ENCODE peak calls at places on chromosome 21, in six cellular contexts. J is activated T-cell treated with anti-CD3 and anti-CD28 coated beads, Interleukin-2, amount 50 U/mL, for 24 hours; Z is activated naive CD4-positive, alpha-beta T cell; Q is fibroblast of mammary gland; M is NAMALWA; U is T-cell. D is an unnamed sample.

GRCh38 chr21:32136546-32136945 is 142.3 kb downstream of the MIS18A start:
- DNase-seq in J (no peak), Z (no peak), Q (no peak), M (no peak), U (no peak), D (no peak)

GRCh38 chr21:32626633-32627196 is 14.5 kb upstream of the CFAP298 start:
- DNase-seq in J (no peak), Z (no peak), Q (peak), M (no peak), U (no peak), D (no peak)

GRCh38 chr21:41868062-41868710 is 11.0 kb downstream of the PRDM15 start:
- DNase-seq in J (no peak), Z (no peak), Q (peak), M (peak), U (no peak), D (peak)

GRCh38 chr21:44002511-44002910 is 9.6 kb upstream of the TRAPPC10 start:
- DNase-seq in J (no peak), Z (no peak), Q (no peak), M (no peak), U (no peak), D (no peak)

GRCh38 chr21:44823179-44823654 is 5.4 kb upstream of the SUMO3 start:
- DNase-seq in J (no peak), Z (no peak), Q (no peak), M (no peak), U (no peak), D (no peak)

GRCh38 chr21:42490735-42491134 is 5.3 kb downstream of the RSPH1 start:
- DNase-seq in J (no peak), Z (no peak), Q (no peak), M (no peak), U (no peak), D (no peak)

GRCh38 chr21:29175408-29176147 is 45.1 kb downstream of the MAP3K7CL start:
- DNase-seq in J (no peak), Z (no peak), Q (peak), M (no peak), U (no peak), D (no peak)

GRCh38 chr21:26389971-26390641 is 183.0 kb downstream of the CYYR1 start:
- DNase-seq in J (no peak), Z (no peak), Q (peak), M (peak), U (no peak), D (peak)

GRCh38 chr21:18204931-18205330 is 39.7 kb upstream of the CHODL start:
- DNase-seq in J (no peak), Z (no peak), Q (no peak), M (peak), U (no peak), D (peak)

GRCh38 chr21:44511219-44511937 is 28.6 kb downstream of the KRTAP10-1 start:
- DNase-seq in J (no peak), Z (no peak), Q (no peak), M (peak), U (no peak), D (no peak)

GRCh38 chr21:38315155-38315554 is 58.4 kb downstream of the KCNJ15 start:
- DNase-seq in J (no peak), Z (no peak), Q (peak), M (no peak), U (no peak), D (no peak)

GRCh38 chr21:44949161-44950015 is 9.6 kb downstream of the SLX9 start:
- DNase-seq in J (peak), Z (peak), Q (peak), M (peak), U (peak), D (peak)

GRCh38 chr21:45447821-45448220 is 42.9 kb downstream of the COL18A1 start:
- DNase-seq in J (no peak), Z (no peak), Q (peak), M (no peak), U (no peak), D (no peak)

GRCh38 chr21:30146558-30147282 is 19.9 kb downstream of the CLDN17 start:
- DNase-seq in J (no peak), Z (no peak), Q (no peak), M (no peak), U (no peak), D (no peak)

GRCh38 chr21:36499578-36500471 is 19.9 kb upstream of the CLDN14 start:
- DNase-seq in J (no peak), Z (no peak), Q (peak), M (no peak), U (no peak), D (no peak)

GRCh38 chr21:34307991-34308532 is 55.7 kb upstream of the KCNE2 start:
- DNase-seq in J (no peak), Z (no peak), Q (no peak), M (no peak), U (no peak), D (no peak)

GRCh38 chr21:29130234-29130993 is at the start of gene MAP3K7CL:
- DNase-seq in J (no peak), Z (no peak), Q (peak), M (no peak), U (no peak), D (no peak)

GRCh38 chr21:34625194-34625593 is 10.3 kb upstream of the RCAN1 start:
- DNase-seq in J (no peak), Z (no peak), Q (no peak), M (no peak), U (no peak), D (no peak)

GRCh38 chr21:41933259-41934079 is 20.3 kb downstream of the C2CD2 start:
- DNase-seq in J (no peak), Z (no peak), Q (peak), M (no peak), U (no peak), D (no peak)

GRCh38 chr21:16241500-16241963 is 511.8 kb downstream of the USP25 start:
- DNase-seq in J (no peak), Z (no peak), Q (peak), M (no peak), U (no peak), D (no peak)

GRCh38 chr21:22395965-22396364 is 1397.8 kb downstream of the NCAM2 start:
- DNase-seq in J (no peak), Z (no peak), Q (no peak), M (no peak), U (no peak), D (no peak)

GRCh38 chr21:42321845-42322244 is 6.6 kb upstream of the TFF3 start:
- DNase-seq in J (no peak), Z (no peak), Q (no peak), M (no peak), U (no peak), D (no peak)

GRCh38 chr21:36693144-36694040 is 5.5 kb upstream of the SIM2 start:
- DNase-seq in J (no peak), Z (no peak), Q (no peak), M (no peak), U (no peak), D (no peak)

GRCh38 chr21:21712761-21713558 is 714.8 kb downstream of the NCAM2 start:
- DNase-seq in J (no peak), Z (no peak), Q (peak), M (no peak), U (no peak), D (no peak)

GRCh38 chr21:35819134-35819533 is 241.2 kb downstream of the SETD4 start:
- DNase-seq in J (no peak), Z (no peak), Q (no peak), M (no peak), U (no peak), D (no peak)

GRCh38 chr21:28608646-28609045 is 384.0 kb downstream of the LTN1 start:
- DNase-seq in J (no peak), Z (no peak), Q (peak), M (no peak), U (no peak), D (no peak)

GRCh38 chr21:15841856-15842564 is 112.2 kb downstream of the USP25 start:
- DNase-seq in J (no peak), Z (no peak), Q (peak), M (no peak), U (no peak), D (no peak)

GRCh38 chr21:27269646-27270045 is 302.8 kb upstream of the ADAMTS5 start:
- DNase-seq in J (no peak), Z (no peak), Q (peak), M (no peak), U (no peak), D (no peak)

GRCh38 chr21:35044128-35044527 is 5.0 kb downstream of the RUNX1 start:
- DNase-seq in J (no peak), Z (no peak), Q (no peak), M (no peak), U (no peak), D (no peak)

GRCh38 chr21:42565886-42566523 is 52.4 kb downstream of the SLC37A1 start:
- DNase-seq in J (peak), Z (no peak), Q (no peak), M (peak), U (no peak), D (no peak)

GRCh38 chr21:14545906-14546480 is at the start of gene SAMSN1:
- DNase-seq in J (peak), Z (peak), Q (no peak), M (peak), U (peak), D (peak)